ENCODE peak calls at places on chromosomes 11 and 22, in nine cellular contexts. G is fibroblast of lung, E is vagina, U is B cell, O is hepatocyte, R is A549, W is MM.1S, N is fibroblast of mammary gland, F is ovary. Q is an unnamed sample.

GRCh38 chr11:124725719-124726105 is 14.0 kb upstream of the NRGN start:
- DNase-seq in G (peak; percentile 59), E (no peak), U (no peak), O (no peak), R (no peak), W (no peak), N (peak; percentile 70), F (no peak), Q (no peak)

GRCh38 chr11:129766858-129767604 is 48.6 kb upstream of the TMEM45B start:
- DNase-seq in G (peak; percentile 29), E (no peak), U (no peak), O (peak; percentile 69), R (peak; percentile 41), W (peak; percentile 36), N (peak; percentile 21), F (no peak), Q (no peak)

GRCh38 chr22:20785415-20785814 is 11.5 kb downstream of the SERPIND1 start:
- DNase-seq in G (no peak), E (no peak), U (no peak), O (no peak), R (no peak), W (no peak), N (no peak), F (no peak), Q (no peak)

GRCh38 chr11:34381775-34382174 is 24.0 kb upstream of the ABTB2 start:
- DNase-seq in G (no peak), E (no peak), U (no peak), O (no peak), R (no peak), W (no peak), N (no peak), F (no peak), Q (no peak)

GRCh38 chr11:120205596-120206161 is 5.2 kb upstream of the OAF start:
- DNase-seq in G (peak; percentile 67), E (no peak), U (no peak), O (no peak), R (peak; percentile 10), W (no peak), N (peak; percentile 91), F (no peak), Q (no peak)

GRCh38 chr11:45994421-45995341 is 72.2 kb downstream of the LARGE2 start:
- DNase-seq in G (peak; percentile 62), E (no peak), U (no peak), O (peak; percentile 66), R (no peak), W (peak; percentile 65), N (peak; percentile 55), F (no peak), Q (no peak)

GRCh38 chr11:22807391-22807790 is 22.2 kb downstream of the SVIP start:
- DNase-seq in G (no peak), E (no peak), U (no peak), O (no peak), R (no peak), W (no peak), N (no peak), F (no peak), Q (no peak)

GRCh38 chr11:86069408-86070086 is 663 bp upstream of the PICALM start:
- DNase-seq in G (peak; percentile 99), E (peak; percentile 89), U (no peak), O (peak; percentile 73), R (peak; percentile 86), W (no peak), N (peak; percentile 91), F (no peak), Q (peak; percentile 52)

GRCh38 chr11:17572791-17573460 is 25.9 kb downstream of the OTOG start:
- DNase-seq in G (no peak), E (no peak), U (no peak), O (no peak), R (no peak), W (no peak), N (no peak), F (no peak), Q (no peak)

GRCh38 chr11:47394322-47395224 is 13.8 kb upstream of the SLC39A13 start:
- DNase-seq in G (no peak), E (no peak), U (peak; percentile 80), O (no peak), R (no peak), W (peak; percentile 43), N (no peak), F (no peak), Q (peak; percentile 91)

GRCh38 chr11:75583710-75584658 is 21.9 kb downstream of the SERPINH1 start:
- DNase-seq in G (peak; percentile 87), E (no peak), U (peak; percentile 31), O (peak; percentile 82), R (no peak), W (no peak), N (peak; percentile 72), F (peak; percentile 84), Q (peak; percentile 56)

GRCh38 chr22:36368359-36368983 is 19.3 kb downstream of the MYH9 start:
- DNase-seq in G (peak; percentile 92), E (no peak), U (no peak), O (peak; percentile 50), R (peak; percentile 57), W (no peak), N (peak; percentile 52), F (no peak), Q (no peak)

GRCh38 chr11:36702330-36703054 is 104.5 kb upstream of the RAG2 start:
- DNase-seq in G (peak; percentile 61), E (no peak), U (peak; percentile 48), O (peak; percentile 78), R (peak; percentile 73), W (peak; percentile 55), N (peak; percentile 72), F (no peak), Q (peak; percentile 62)

GRCh38 chr22:31206896-31207687 is 5.0 kb upstream of the LIMK2 start:
- DNase-seq in G (no peak), E (no peak), U (no peak), O (no peak), R (no peak), W (no peak), N (no peak), F (no peak), Q (no peak)

GRCh38 chr11:128530119-128531091 is 57.0 kb downstream of the ETS1 start:
- DNase-seq in G (peak; percentile 95), E (no peak), U (no peak), O (no peak), R (no peak), W (no peak), N (peak; percentile 99), F (no peak), Q (no peak)
- TF ChIP-seq CTCF in G (no peak), E (no peak), U (no peak), O (no peak), R (no peak), W (no peak), N (no peak), F (no peak), Q (no peak)

DNA sequence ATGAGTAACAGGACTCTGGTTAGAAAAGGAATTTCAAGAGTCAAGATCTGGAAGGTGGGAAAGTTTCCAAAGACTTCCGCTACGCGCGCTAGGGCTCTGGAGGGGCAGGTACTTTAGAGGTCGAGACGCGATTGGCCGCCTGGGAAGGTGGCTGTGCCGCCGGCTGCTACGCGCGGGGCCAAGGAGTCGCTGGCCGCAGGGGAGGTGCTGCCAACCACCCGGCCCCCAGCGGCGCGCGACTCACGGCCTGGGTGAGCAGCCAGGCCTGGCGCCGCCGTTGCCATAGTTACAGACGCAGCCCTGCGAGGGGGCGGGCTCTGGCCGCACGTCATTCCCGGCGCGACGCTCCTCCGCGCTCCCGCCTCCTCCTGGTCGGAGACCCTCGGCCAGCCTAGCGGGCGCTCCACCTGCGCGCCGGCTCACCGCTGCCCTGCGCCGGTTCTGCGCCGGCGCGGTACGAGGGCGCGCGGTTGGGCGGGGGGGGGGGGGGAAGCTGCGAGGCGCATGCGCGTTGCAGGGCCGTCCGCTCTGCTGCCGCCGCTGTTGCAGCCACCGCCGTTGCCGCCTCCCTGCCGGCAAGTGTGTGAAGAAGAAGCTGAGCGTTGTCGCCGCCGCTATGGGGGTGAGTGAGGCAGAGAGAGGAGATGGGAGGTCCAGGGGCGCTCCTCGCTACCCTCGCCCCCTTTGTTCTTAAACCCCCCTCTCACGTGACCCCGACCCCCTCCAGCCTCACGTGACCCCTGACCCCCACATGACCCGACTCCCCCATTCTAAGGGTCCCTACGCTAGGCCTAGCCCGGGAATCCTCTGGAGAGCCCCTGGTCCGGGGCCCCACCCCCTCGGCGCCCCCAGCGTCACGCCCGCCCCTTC is at the start of gene NAA40:
- DNase-seq in G (peak; percentile 91), E (no peak), U (peak; percentile 98), O (peak; percentile 98), R (peak; percentile 98), W (peak; percentile 98), N (peak; percentile 91), F (peak; percentile 94), Q (peak; percentile 99)
- TF ChIP-seq CTCF in G (no peak), E (no peak), U (no peak), O (no peak), R (no peak), W (no peak), N (no peak), F (peak; percentile 35), Q (no peak)

DNA sequence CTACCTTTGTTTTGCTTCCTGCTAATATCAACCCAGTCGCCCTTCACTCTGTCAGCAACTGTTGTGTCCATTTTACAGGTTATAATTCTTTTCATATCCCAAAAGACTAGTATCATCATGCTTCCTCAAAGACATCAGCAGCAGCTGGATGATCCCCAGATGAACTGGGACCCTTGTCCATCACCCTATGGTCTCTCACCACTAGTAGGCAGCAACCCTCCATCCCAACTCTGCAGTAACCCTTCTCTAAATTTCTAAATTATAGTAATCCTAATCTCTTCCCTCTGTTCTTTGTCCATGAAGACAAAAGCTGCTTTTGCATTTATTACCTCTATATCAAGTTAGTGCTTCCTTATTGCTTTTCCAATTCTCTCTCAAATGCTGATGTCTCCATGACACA is 1025.8 kb downstream of the FAM181B start:
- DNase-seq in G (no peak), E (no peak), U (no peak), O (no peak), R (no peak), W (no peak), N (no peak), F (no peak), Q (no peak)
- TF ChIP-seq CTCF in G (peak; percentile 28), E (no peak), U (peak; percentile 13), O (peak; percentile 5), R (no peak), W (peak; percentile 28), N (peak; percentile 20), F (no peak), Q (peak; percentile 11)

GRCh38 chr11:134558258-134558835 is 146.3 kb upstream of the B3GAT1 start:
- DNase-seq in G (no peak), E (peak; percentile 64), U (no peak), O (no peak), R (no peak), W (no peak), N (no peak), F (no peak), Q (no peak)

GRCh38 chr11:134560066-134560465 is 148.0 kb upstream of the B3GAT1 start:
- DNase-seq in G (no peak), E (peak; percentile 74), U (no peak), O (no peak), R (no peak), W (no peak), N (no peak), F (no peak), Q (no peak)

GRCh38 chr11:134559617-134559992 is 147.6 kb upstream of the B3GAT1 start:
- DNase-seq in G (no peak), E (peak; percentile 76), U (peak; percentile 21), O (no peak), R (no peak), W (no peak), N (no peak), F (no peak), Q (no peak)

GRCh38 chr11:134557571-134558257 is 145.7 kb upstream of the B3GAT1 start:
- DNase-seq in G (no peak), E (peak; percentile 40), U (no peak), O (no peak), R (no peak), W (no peak), N (no peak), F (no peak), Q (no peak)

GRCh38 chr11:134558916-134559616 is 147.0 kb upstream of the B3GAT1 start:
- DNase-seq in G (no peak), E (no peak), U (no peak), O (no peak), R (no peak), W (no peak), N (no peak), F (no peak), Q (no peak)
- TF ChIP-seq CTCF in G (no peak), E (no peak), U (no peak), O (no peak), R (no peak), W (no peak), N (no peak), F (no peak), Q (no peak)

Q was measured in GM13976.